ENCODE peak calls at places on chromosomes 13 and 19, in six cellular contexts. L is activated T-helper 9 cell treated with anti-CD3 and anti-CD28 coated beads, Interleukin-2, amount 50 U/mL, for 16 hours; Z is aorta; V is endothelial cell; O is A549; C is left ventricle myocardium superior. M is an unnamed sample.
A peak's percentile ranks its signal among the peaks of the same experiment; 100 is the strongest.

GRCh38 chr19:35051796-35052195 is 10.3 kb downstream of the HPN start:
- DNase-seq in Z (no peak), V (no peak), L (no peak), O (no peak), C (no peak), M (no peak)

GRCh38 chr13:26037302-26037701 is 14.5 kb downstream of the SHISA2 start:
- DNase-seq in O (no peak), Z (no peak), C (no peak), V (peak; percentile 47), L (no peak), M (no peak)

GRCh38 chr13:23736541-23736940 is 152.7 kb downstream of the MIPEP start:
- DNase-seq in Z (no peak), L (no peak), V (no peak), C (no peak), O (no peak), M (no peak)

GRCh38 chr13:24215732-24216131 is 55.2 kb downstream of the SPATA13 start:
- DNase-seq in C (peak; percentile 39), O (no peak), L (no peak), V (no peak), Z (no peak), M (no peak)

GRCh38 chr13:64305246-64305645 is 2889.6 kb upstream of the PCDH20 start:
- DNase-seq in L (no peak), V (no peak), Z (no peak), C (no peak), O (no peak), M (no peak)

GRCh38 chr19:49442354-49442753 is 1.0 kb upstream of the SLC17A7 start:
- DNase-seq in V (no peak), Z (no peak), O (peak; percentile 67), C (no peak), L (no peak), M (peak; percentile 86)

GRCh38 chr13:94431987-94432386 is 47.5 kb downstream of the DCT start:
- DNase-seq in V (no peak), O (no peak), C (no peak), Z (no peak), L (no peak), M (no peak)

GRCh38 chr13:99955747-99956472 is 15.7 kb downstream of the ZIC5 start:
- DNase-seq in L (no peak), V (peak; percentile 64), Z (peak; percentile 81), C (no peak), O (no peak), M (no peak)

GRCh38 chr13:29196409-29197074 is 376.4 kb downstream of the MTUS2 start:
- DNase-seq in L (no peak), C (no peak), V (no peak), O (no peak), Z (no peak), M (no peak)

GRCh38 chr13:97653741-97654140 is 219.8 kb downstream of the RAP2A start:
- DNase-seq in O (no peak), C (no peak), Z (no peak), L (no peak), V (no peak), M (no peak)

GRCh38 chr13:102901615-102902305 is 55.9 kb downstream of the ERCC5 start:
- DNase-seq in O (no peak), L (no peak), V (no peak), C (no peak), Z (no peak), M (no peak)

GRCh38 chr13:33347866-33348265 is 62.3 kb upstream of the STARD13 start:
- DNase-seq in V (no peak), C (no peak), O (no peak), L (no peak), Z (no peak), M (no peak)

GRCh38 chr19:3433805-3434540 is 46.4 kb downstream of the SMIM24 start:
- DNase-seq in V (no peak), Z (no peak), O (no peak), C (no peak), L (no peak), M (no peak)

GRCh38 chr13:109096101-109096500 is 466.7 kb downstream of the MYO16 start:
- DNase-seq in V (no peak), Z (no peak), C (no peak), L (no peak), O (no peak), M (no peak)

GRCh38 chr13:28545583-28546333 is 50.8 kb upstream of the FLT1 start:
- DNase-seq in O (no peak), V (no peak), C (no peak), L (no peak), Z (no peak), M (no peak)

GRCh38 chr13:26681036-26681435 is 79.5 kb downstream of the GPR12 start:
- DNase-seq in C (no peak), O (no peak), Z (no peak), V (no peak), L (no peak), M (no peak)

GRCh38 chr19:42248270-42249148 is 6.1 kb upstream of the GSK3A start:
- DNase-seq in O (no peak), L (no peak), V (no peak), C (peak; percentile 28), Z (no peak), M (no peak)

GRCh38 chr19:5850743-5851293 is 431 bp downstream of the FUT3 start:
- DNase-seq in L (no peak), Z (no peak), C (peak; percentile 41), O (no peak), V (no peak), M (peak; percentile 87)

GRCh38 chr13:23960566-23961156 is 63.4 kb upstream of the C1QTNF9B start:
- DNase-seq in O (no peak), Z (no peak), L (no peak), C (no peak), V (peak; percentile 40), M (no peak)

GRCh38 chr19:50975766-50976165 is 6.4 kb upstream of the KLK6 start:
- DNase-seq in V (no peak), Z (no peak), L (no peak), O (peak; percentile 72), C (no peak), M (no peak)

GRCh38 chr19:3683405-3683865 is 16.8 kb downstream of the PIP5K1C start:
- DNase-seq in C (peak; percentile 66), Z (no peak), O (no peak), V (peak; percentile 43), L (no peak), M (no peak)

GRCh38 chr13:28447989-28448388 is 46.9 kb downstream of the FLT1 start:
- DNase-seq in V (no peak), C (no peak), Z (no peak), O (no peak), L (no peak), M (no peak)

GRCh38 chr13:35131471-35131870 is 189.4 kb downstream of the NBEA start:
- DNase-seq in C (no peak), O (no peak), L (no peak), V (no peak), Z (no peak), M (no peak)

GRCh38 chr13:44433863-44434262 is 60.2 kb downstream of the SERP2 start:
- DNase-seq in V (no peak), C (no peak), L (no peak), Z (no peak), O (no peak), M (no peak)

GRCh38 chr13:98648141-98648540 is 71.2 kb upstream of the STK24 start:
- DNase-seq in Z (no peak), L (no peak), O (no peak), V (no peak), C (no peak), M (no peak)

GRCh38 chr19:40528078-40528477 is 48.6 kb upstream of the SHKBP1 start:
- DNase-seq in O (no peak), Z (no peak), L (no peak), C (no peak), V (no peak), M (no peak)

GRCh38 chr13:110225007-110225406 is 82.0 kb downstream of the COL4A1 start:
- DNase-seq in C (no peak), Z (no peak), O (no peak), L (no peak), V (no peak), M (no peak)

GRCh38 chr19:36097036-36097435 is 13.9 kb upstream of the OVOL3 start:
- DNase-seq in Z (no peak), O (no peak), V (no peak), C (no peak), L (no peak), M (no peak)

GRCh38 chr19:49363265-49364082 is at the start of gene DKKL1:
- DNase-seq in C (peak; percentile 99), O (peak; percentile 98), V (peak; percentile 100), Z (peak; percentile 100), L (peak; percentile 47), M (peak; percentile 100)

GRCh38 chr13:45873491-45874360 is 22.2 kb upstream of the SIAH3 start:
- DNase-seq in C (no peak), Z (no peak), V (no peak), L (no peak), O (no peak), M (no peak)

M was measured in sigmoid colon.